ENCODE peak calls at places on chromosomes 7 and 10, in seven cellular contexts. A is DND-41, R is GM12865, Q is endodermal cell, L is HFFc6, V is colonic mucosa, I is heart right ventricle. O is an unnamed sample.

GRCh38 chr7:151454306-151454705 is 14.4 kb upstream of the CRYGN start:
- DNase-seq in L (no peak), V (no peak), R (no peak), I (no peak), A (no peak), Q (peak), O (no peak)

GRCh38 chr10:68423522-68423921 is 16.4 kb upstream of the RUFY2 start:
- DNase-seq in Q (no peak), I (no peak), V (no peak), R (no peak), L (no peak), A (peak), O (no peak)

GRCh38 chr7:70376561-70377031 is 755.3 kb upstream of the GALNT17 start:
- DNase-seq in I (no peak), V (no peak), Q (no peak), R (no peak), L (no peak), A (no peak), O (no peak)

GRCh38 chr10:131703941-131704340 is 196.9 kb upstream of the PPP2R2D start:
- DNase-seq in V (no peak), I (no peak), Q (no peak), A (no peak), R (no peak), L (no peak), O (no peak)

GRCh38 chr10:75883081-75883480 is 451.7 kb downstream of the LRMDA start:
- DNase-seq in R (no peak), Q (no peak), L (no peak), V (no peak), A (no peak), I (no peak), O (no peak)

GRCh38 chr7:33459340-33459751 is 330.0 kb downstream of the BBS9 start:
- DNase-seq in A (no peak), R (peak), V (no peak), L (peak), Q (peak), I (no peak), O (peak)

GRCh38 chr10:14779053-14779649 is 4.5 kb upstream of the FAM107B start:
- DNase-seq in A (no peak), R (no peak), I (no peak), L (peak), V (peak), Q (no peak), O (no peak)

GRCh38 chr7:94064541-94065191 is 60.5 kb upstream of the BET1 start:
- DNase-seq in A (no peak), V (no peak), R (no peak), I (no peak), Q (no peak), L (peak), O (no peak)

GRCh38 chr7:145398758-145399157 is 562.9 kb upstream of the TPK1 start:
- DNase-seq in Q (no peak), L (no peak), A (no peak), R (no peak), I (no peak), V (no peak), O (no peak)
- TF ChIP-seq CTCF in Q (peak), L (no peak), A (no peak), R (no peak), I (no peak), V (no peak), O (no peak)

GRCh38 chr7:71615017-71615416 is 483.1 kb downstream of the GALNT17 start:
- DNase-seq in R (no peak), I (peak), A (no peak), Q (peak), V (no peak), L (no peak), O (no peak)

GRCh38 chr7:71616217-71616616 is 484.3 kb downstream of the GALNT17 start:
- DNase-seq in Q (no peak), V (no peak), I (no peak), R (no peak), L (no peak), A (no peak), O (no peak)

GRCh38 chr7:71613316-71613715 is 481.4 kb downstream of the GALNT17 start:
- DNase-seq in I (no peak), L (no peak), R (no peak), A (no peak), V (no peak), Q (no peak), O (no peak)

GRCh38 chr7:71612892-71613291 is 480.9 kb downstream of the GALNT17 start:
- DNase-seq in A (no peak), Q (no peak), V (no peak), L (no peak), R (no peak), I (peak), O (no peak)

DNA sequence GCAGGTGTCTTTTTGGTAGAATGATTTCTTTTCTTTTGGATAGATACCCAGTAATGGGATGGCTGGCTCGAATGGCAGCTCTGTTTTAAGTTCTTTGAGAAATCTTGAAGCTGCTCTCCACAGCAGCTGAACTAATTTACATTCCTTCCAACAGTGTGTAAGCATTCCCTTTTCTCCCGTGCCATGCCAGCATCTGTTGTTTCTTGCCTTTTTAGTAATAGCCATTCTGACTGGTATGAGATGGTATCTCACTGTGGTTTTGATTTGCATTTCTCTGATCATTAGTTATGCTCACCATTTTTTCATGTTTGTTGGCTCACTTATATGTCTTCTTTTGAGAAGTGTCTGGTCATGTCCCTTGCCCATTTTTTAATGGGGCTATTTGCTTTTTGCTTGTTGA is 486.3 kb downstream of the GALNT17 start:
- DNase-seq in V (no peak), L (no peak), I (no peak), A (no peak), Q (no peak), R (no peak), O (peak)
- TF ChIP-seq CTCF in V (no peak), L (no peak), I (no peak), A (no peak), Q (no peak), R (no peak), O (no peak)

GRCh38 chr10:125553091-125553490 is 129.9 kb downstream of the TEX36 start:
- DNase-seq in L (no peak), R (no peak), Q (peak), V (no peak), I (no peak), A (no peak), O (no peak)

GRCh38 chr10:125554016-125554703 is 128.8 kb downstream of the TEX36 start:
- DNase-seq in R (no peak), I (no peak), V (no peak), Q (peak), A (no peak), L (no peak), O (no peak)

GRCh38 chr10:125555267-125555666 is 127.7 kb downstream of the TEX36 start:
- DNase-seq in Q (peak), A (no peak), I (no peak), L (no peak), V (no peak), R (no peak), O (no peak)

GRCh38 chr10:125555743-125556142 is 127.2 kb downstream of the TEX36 start:
- DNase-seq in Q (peak), L (no peak), R (no peak), V (no peak), I (no peak), A (no peak), O (no peak)

DNA sequence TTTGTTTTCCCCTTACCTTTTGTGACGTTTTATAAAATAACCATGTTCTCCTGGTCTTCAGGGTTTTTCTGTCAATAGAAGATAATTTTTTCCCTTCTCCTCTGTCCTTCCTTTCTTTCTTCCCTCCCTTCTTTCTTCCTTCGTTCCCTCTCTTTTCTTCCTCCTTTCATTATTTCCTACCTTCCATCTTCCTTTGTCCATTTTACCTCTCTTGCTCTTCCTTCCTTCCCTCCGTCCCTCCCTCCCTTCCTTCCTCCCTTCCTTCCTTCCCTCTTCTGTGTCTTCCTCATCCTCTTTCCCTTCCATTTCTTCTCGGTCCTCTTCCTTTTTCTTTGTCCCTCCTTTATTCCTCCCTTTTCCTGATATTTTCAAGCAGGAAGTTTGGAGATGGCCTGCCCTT is 128.2 kb downstream of the TEX36 start:
- DNase-seq in I (no peak), R (no peak), A (no peak), Q (no peak), L (no peak), V (no peak), O (no peak)
- TF ChIP-seq CTCF in I (no peak), R (no peak), A (no peak), Q (no peak), L (no peak), V (no peak), O (no peak)

DNA sequence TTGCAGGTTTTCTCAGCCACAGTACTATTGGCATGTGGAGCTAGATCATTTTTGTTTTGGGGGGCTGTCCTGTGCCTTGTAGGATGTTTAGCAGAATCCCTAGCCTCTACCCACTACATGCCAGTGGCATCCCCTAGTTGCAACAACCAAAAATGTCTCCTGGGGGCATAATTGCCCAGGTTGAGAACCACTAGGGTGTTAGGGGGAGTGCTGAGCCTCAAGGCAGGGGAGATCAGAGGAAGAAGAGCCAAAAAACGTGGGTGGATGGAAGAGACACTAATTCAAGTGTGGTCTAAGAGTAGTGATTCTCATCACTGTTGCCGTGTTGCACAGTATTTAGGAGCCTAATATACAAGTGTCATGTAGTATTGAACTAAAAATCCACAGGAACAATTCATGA is 31.7 kb upstream of the CCNY start:
- DNase-seq in V (no peak), L (no peak), I (no peak), R (no peak), A (no peak), Q (no peak), O (no peak)
- TF ChIP-seq CTCF in V (no peak), L (no peak), I (no peak), R (no peak), A (peak), Q (peak), O (no peak)

GRCh38 chr7:43850348-43851116 is 18.8 kb downstream of the MRPS24 start:
- DNase-seq in L (no peak), A (no peak), Q (no peak), R (peak), V (no peak), I (no peak), O (no peak)
- TF ChIP-seq CTCF in L (no peak), A (no peak), Q (no peak), R (no peak), V (no peak), I (no peak), O (no peak)

DNA sequence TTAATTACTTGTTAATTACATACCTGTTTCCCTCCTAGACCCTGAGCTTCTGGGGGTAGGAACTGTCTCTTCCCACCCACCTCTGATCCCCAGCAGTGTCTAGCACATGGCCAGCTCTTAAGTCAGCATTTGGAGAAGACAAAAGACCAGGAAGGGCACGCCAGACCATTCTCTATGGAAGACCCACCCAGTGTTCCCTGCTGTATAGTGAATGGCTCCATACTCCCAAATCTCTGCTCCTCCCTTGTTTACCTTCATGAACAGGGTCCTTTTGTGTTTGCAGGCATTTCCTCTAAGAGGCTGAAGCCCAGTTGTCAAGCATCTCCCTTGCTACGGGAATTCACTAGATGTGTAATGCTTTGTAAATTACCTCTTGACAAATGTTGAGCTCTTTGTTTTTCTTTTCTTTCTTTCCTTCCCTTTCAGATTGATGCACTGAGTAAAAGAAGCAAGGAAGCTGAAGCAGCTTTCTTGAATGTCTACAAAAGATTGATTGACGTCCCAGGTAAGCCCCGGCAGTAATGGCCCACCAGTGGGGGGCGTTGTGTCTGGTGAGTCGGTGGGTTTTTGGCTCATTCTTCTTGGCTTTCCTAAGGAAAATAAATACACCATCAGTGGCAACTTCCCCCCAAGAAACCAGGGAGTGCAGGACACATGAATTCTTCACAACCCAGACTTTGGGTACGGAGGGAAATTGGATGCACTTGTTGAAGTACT is 216.6 kb upstream of the SH2B2 start:
- DNase-seq in V (no peak), A (no peak), R (no peak), Q (no peak), I (no peak), L (no peak), O (no peak)
- TF ChIP-seq CTCF in V (no peak), A (peak), R (no peak), Q (peak), I (no peak), L (peak), O (no peak)

GRCh38 chr7:1124164-1124563 is 35.8 kb downstream of the ZFAND2A start:
- DNase-seq in A (no peak), Q (peak), R (no peak), V (no peak), L (no peak), I (no peak), O (no peak)

GRCh38 chr7:1121886-1122831 is 34.2 kb downstream of the GPER1 start:
- DNase-seq in Q (peak), A (no peak), L (no peak), R (no peak), V (no peak), I (peak), O (no peak)

GRCh38 chr7:1124816-1125602 is 35.0 kb downstream of the ZFAND2A start:
- DNase-seq in L (no peak), I (no peak), A (no peak), V (no peak), Q (peak), R (no peak), O (no peak)

GRCh38 chr7:1122832-1123501 is 35.1 kb downstream of the GPER1 start:
- DNase-seq in V (no peak), A (no peak), Q (no peak), I (peak), R (no peak), L (no peak), O (no peak)

GRCh38 chr7:1123721-1124120 is 35.8 kb downstream of the GPER1 start:
- DNase-seq in L (no peak), Q (peak), A (no peak), V (peak), I (peak), R (no peak), O (no peak)
- TF ChIP-seq CTCF in L (no peak), Q (peak), A (no peak), V (peak), I (peak), R (no peak), O (peak)

DNA sequence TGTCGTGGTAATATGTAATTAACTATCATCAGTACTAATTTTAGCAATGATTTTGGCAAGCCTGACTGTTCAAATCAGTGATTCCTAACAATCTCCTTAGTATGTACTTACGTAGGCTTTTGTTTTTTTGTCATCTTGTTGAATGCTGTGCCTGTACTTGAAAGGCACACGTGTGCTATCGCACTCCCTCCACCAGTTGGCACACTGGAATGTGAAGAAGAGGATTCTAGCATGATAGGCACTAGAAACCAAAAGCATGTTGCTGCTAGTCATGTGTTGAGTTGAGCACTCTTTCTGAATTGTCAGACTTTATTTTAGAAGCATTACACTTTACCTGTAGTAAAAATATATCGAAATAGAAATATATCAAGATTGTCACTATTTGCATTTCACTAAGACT is 59.1 kb downstream of the TASOR2 start:
- DNase-seq in A (no peak), R (no peak), I (no peak), L (no peak), Q (no peak), V (no peak), O (no peak)
- TF ChIP-seq CTCF in A (no peak), R (no peak), I (no peak), L (no peak), Q (no peak), V (no peak), O (no peak)

DNA sequence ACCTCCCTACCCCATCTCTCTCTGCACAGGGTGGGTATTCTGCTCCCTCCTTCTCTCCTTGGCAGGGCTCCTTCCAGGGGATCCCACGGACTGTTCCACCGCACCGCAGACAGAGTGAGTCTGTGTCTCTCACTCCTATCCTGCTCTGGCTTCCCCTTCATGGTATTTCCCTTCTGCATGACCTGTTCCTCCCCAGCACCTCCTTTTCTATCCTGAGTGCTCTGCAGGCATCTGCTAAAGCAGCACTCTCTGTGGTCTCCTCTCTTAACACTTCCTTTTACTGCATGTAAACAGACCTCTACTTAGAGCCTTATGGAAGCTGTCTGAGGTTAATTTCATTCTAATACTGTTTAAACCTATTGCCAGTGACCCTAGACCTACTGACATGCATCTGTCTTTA is 171.5 kb downstream of the CCSER2 start:
- DNase-seq in I (no peak), V (no peak), Q (peak), R (peak), L (no peak), A (no peak), O (no peak)
- TF ChIP-seq CTCF in I (no peak), V (no peak), Q (no peak), R (no peak), L (no peak), A (no peak), O (no peak)

DNA sequence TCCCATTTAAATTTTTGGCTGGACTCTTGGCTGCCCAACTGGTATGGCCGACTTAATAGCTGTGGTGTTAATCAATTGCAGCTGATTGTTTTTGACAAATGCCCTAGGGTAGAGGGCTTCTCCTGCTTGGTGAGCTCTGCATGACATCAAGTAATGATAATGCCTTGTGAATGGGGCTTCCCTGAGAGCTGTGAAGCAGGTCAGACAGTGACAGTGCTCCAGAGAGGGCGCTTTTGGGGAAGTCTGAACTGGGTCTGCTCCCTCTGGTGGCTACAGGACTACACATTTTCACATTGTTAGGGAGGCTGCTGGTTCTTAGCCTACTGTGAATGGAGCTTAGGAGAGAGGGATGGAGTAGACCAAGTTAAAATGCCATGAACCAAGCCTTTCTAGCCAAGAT is 98.8 kb downstream of the SDK1 start:
- DNase-seq in Q (peak), L (no peak), A (no peak), I (no peak), R (peak), V (no peak), O (no peak)
- TF ChIP-seq CTCF in Q (peak), L (no peak), A (no peak), I (no peak), R (peak), V (no peak), O (peak)

O was measured in foreskin keratinocyte.